ENCODE peak calls at places on chromosomes 3 and 15, in six cellular contexts. One of them, this sample, is unnamed.

GRCh38 chr15:92425578-92426225 is 32.0 kb downstream of the ST8SIA2 start:
- DNase-seq in mammary epithelial cell: no peak
- DNase-seq in pancreas: no peak
- DNase-seq in fibroblast of mammary gland: no peak
- DNase-seq in RWPE2: no peak
- DNase-seq in fibroblast of pulmonary artery: no peak
- DNase-seq in this sample: no peak

GRCh38 chr3:154872089-154872488 is 208.0 kb upstream of the MME start:
- DNase-seq in mammary epithelial cell: no peak
- DNase-seq in RWPE2: no peak
- DNase-seq in fibroblast of mammary gland: no peak
- DNase-seq in fibroblast of pulmonary artery: no peak
- DNase-seq in pancreas: no peak
- DNase-seq in this sample: no peak

GRCh38 chr15:43186003-43186353 is 775 bp downstream of the CCNDBP1 start:
- DNase-seq in mammary epithelial cell: peak
- DNase-seq in pancreas: no peak
- DNase-seq in fibroblast of pulmonary artery: no peak
- DNase-seq in RWPE2: no peak
- DNase-seq in fibroblast of mammary gland: no peak
- DNase-seq in this sample: no peak

GRCh38 chr3:118354556-118354955 is 680.1 kb downstream of the IGSF11 start:
- DNase-seq in mammary epithelial cell: no peak
- DNase-seq in fibroblast of mammary gland: no peak
- DNase-seq in RWPE2: no peak
- DNase-seq in pancreas: no peak
- DNase-seq in fibroblast of pulmonary artery: no peak
- DNase-seq in this sample: no peak

GRCh38 chr15:62416535-62416934 is 251.4 kb upstream of the C2CD4B start:
- DNase-seq in mammary epithelial cell: no peak
- DNase-seq in fibroblast of mammary gland: no peak
- DNase-seq in fibroblast of pulmonary artery: no peak
- DNase-seq in RWPE2: no peak
- DNase-seq in pancreas: no peak
- DNase-seq in this sample: no peak

GRCh38 chr15:70799667-70800450 is 36.5 kb upstream of the UACA start:
- DNase-seq in fibroblast of pulmonary artery: peak
- DNase-seq in pancreas: no peak
- DNase-seq in mammary epithelial cell: peak
- DNase-seq in RWPE2: no peak
- DNase-seq in fibroblast of mammary gland: peak
- DNase-seq in this sample: peak

GRCh38 chr15:48358681-48359152 is 27.5 kb downstream of the DUT start:
- DNase-seq in pancreas: no peak
- DNase-seq in RWPE2: no peak
- DNase-seq in fibroblast of mammary gland: peak
- DNase-seq in mammary epithelial cell: no peak
- DNase-seq in fibroblast of pulmonary artery: peak
- DNase-seq in this sample: peak

GRCh38 chr3:182979103-182979697 is 1.1 kb downstream of the DCUN1D1 start:
- DNase-seq in mammary epithelial cell: peak
- DNase-seq in fibroblast of pulmonary artery: no peak
- DNase-seq in pancreas: no peak
- DNase-seq in RWPE2: no peak
- DNase-seq in fibroblast of mammary gland: no peak
- DNase-seq in this sample: peak

GRCh38 chr3:8621872-8622271 is 22.7 kb downstream of the SSUH2 start:
- DNase-seq in fibroblast of pulmonary artery: peak
- DNase-seq in mammary epithelial cell: no peak
- DNase-seq in fibroblast of mammary gland: peak
- DNase-seq in RWPE2: no peak
- DNase-seq in pancreas: no peak
- DNase-seq in this sample: peak

GRCh38 chr3:79039192-79039591 is 728.6 kb downstream of the ROBO1 start:
- DNase-seq in fibroblast of mammary gland: peak
- DNase-seq in mammary epithelial cell: no peak
- DNase-seq in pancreas: no peak
- DNase-seq in RWPE2: no peak
- DNase-seq in fibroblast of pulmonary artery: peak
- DNase-seq in this sample: peak

GRCh38 chr15:98842973-98843285 is 164.7 kb downstream of the PGPEP1L start:
- DNase-seq in RWPE2: no peak
- DNase-seq in mammary epithelial cell: no peak
- DNase-seq in fibroblast of mammary gland: no peak
- DNase-seq in fibroblast of pulmonary artery: no peak
- DNase-seq in pancreas: no peak
- DNase-seq in this sample: no peak

GRCh38 chr3:187843654-187844053 is 98.4 kb upstream of the BCL6 start:
- DNase-seq in pancreas: no peak
- DNase-seq in fibroblast of mammary gland: no peak
- DNase-seq in fibroblast of pulmonary artery: no peak
- DNase-seq in mammary epithelial cell: no peak
- DNase-seq in RWPE2: no peak
- DNase-seq in this sample: no peak

GRCh38 chr15:81484076-81484475 is 110.1 kb upstream of the TMC3 start:
- DNase-seq in RWPE2: no peak
- DNase-seq in mammary epithelial cell: no peak
- DNase-seq in pancreas: no peak
- DNase-seq in fibroblast of mammary gland: no peak
- DNase-seq in fibroblast of pulmonary artery: no peak
- DNase-seq in this sample: no peak

GRCh38 chr3:151100076-151100475 is 14.6 kb downstream of the MED12L start:
- DNase-seq in fibroblast of pulmonary artery: no peak
- DNase-seq in RWPE2: no peak
- DNase-seq in mammary epithelial cell: no peak
- DNase-seq in fibroblast of mammary gland: no peak
- DNase-seq in pancreas: no peak
- DNase-seq in this sample: no peak

GRCh38 chr3:64218329-64218728 is 6.9 kb downstream of the PRICKLE2 start:
- DNase-seq in fibroblast of pulmonary artery: no peak
- DNase-seq in mammary epithelial cell: no peak
- DNase-seq in RWPE2: no peak
- DNase-seq in pancreas: no peak
- DNase-seq in fibroblast of mammary gland: no peak
- DNase-seq in this sample: no peak
- TF ChIP-seq CTCF in fibroblast of pulmonary artery: no peak
- TF ChIP-seq CTCF in mammary epithelial cell: no peak
- TF ChIP-seq CTCF in RWPE2: no peak
- TF ChIP-seq CTCF in pancreas: no peak
- TF ChIP-seq CTCF in fibroblast of mammary gland: no peak
- TF ChIP-seq CTCF in this sample: no peak

DNA sequence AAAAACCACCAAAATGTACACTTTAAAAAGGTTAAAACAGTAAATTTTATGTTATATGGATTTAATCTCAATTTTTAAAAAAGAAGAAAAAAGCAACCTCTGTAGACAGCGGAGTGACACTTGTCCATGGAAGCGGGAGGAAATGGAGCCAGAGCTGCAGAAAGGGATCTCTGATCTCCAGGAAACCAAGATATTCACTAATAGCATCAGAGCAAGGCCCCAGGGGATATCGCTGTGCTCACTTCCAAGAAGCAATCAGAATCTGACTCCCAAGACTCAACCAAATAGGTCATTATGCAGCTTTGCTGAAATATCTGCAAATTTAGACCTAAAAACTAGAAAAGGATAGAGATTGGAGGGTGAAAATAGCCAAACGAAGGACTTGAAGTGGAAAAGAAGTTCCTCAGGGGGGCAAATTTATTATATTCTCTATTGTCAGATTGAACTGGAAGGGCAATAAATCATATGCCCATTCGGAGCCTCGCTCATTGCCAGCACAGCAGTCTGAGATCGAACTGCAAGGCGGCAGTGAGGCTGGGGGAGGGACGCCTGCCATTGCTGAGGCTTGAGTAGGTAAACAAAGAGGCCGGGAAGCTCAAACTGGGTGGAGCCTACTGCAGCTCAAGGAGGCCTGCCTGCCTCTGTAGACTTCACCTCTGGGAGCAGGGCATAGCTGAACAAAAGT is 62.0 kb upstream of the ATP2C1 start:
- DNase-seq in RWPE2: no peak
- DNase-seq in pancreas: no peak
- DNase-seq in mammary epithelial cell: no peak
- DNase-seq in fibroblast of mammary gland: no peak
- DNase-seq in fibroblast of pulmonary artery: no peak
- DNase-seq in this sample: no peak
- H3K4me3 ChIP-seq in RWPE2: no peak
- H3K4me3 ChIP-seq in pancreas: no peak
- H3K4me3 ChIP-seq in mammary epithelial cell: no peak
- H3K4me3 ChIP-seq in fibroblast of mammary gland: no peak
- H3K4me3 ChIP-seq in fibroblast of pulmonary artery: no peak
- H3K4me3 ChIP-seq in this sample: no peak

GRCh38 chr3:167872941-167873340 is 137.4 kb downstream of the SERPINI1 start:
- DNase-seq in fibroblast of mammary gland: no peak
- DNase-seq in pancreas: no peak
- DNase-seq in mammary epithelial cell: no peak
- DNase-seq in RWPE2: no peak
- DNase-seq in fibroblast of pulmonary artery: no peak
- DNase-seq in this sample: no peak
- TF ChIP-seq CTCF in fibroblast of mammary gland: peak
- TF ChIP-seq CTCF in pancreas: no peak
- TF ChIP-seq CTCF in mammary epithelial cell: peak
- TF ChIP-seq CTCF in RWPE2: peak
- TF ChIP-seq CTCF in fibroblast of pulmonary artery: peak
- TF ChIP-seq CTCF in this sample: peak

GRCh38 chr3:86990734-86991481 is at the start of gene VGLL3:
- DNase-seq in fibroblast of mammary gland: peak
- DNase-seq in mammary epithelial cell: peak
- DNase-seq in pancreas: peak
- DNase-seq in RWPE2: peak
- DNase-seq in fibroblast of pulmonary artery: peak
- DNase-seq in this sample: peak
- H3K4me3 ChIP-seq in fibroblast of mammary gland: peak
- H3K4me3 ChIP-seq in mammary epithelial cell: peak
- H3K4me3 ChIP-seq in pancreas: peak
- H3K4me3 ChIP-seq in RWPE2: peak
- H3K4me3 ChIP-seq in fibroblast of pulmonary artery: peak
- H3K4me3 ChIP-seq in this sample: peak

GRCh38 chr15:23444269-23444668 is 2.8 kb downstream of the GOLGA6L2 start:
- DNase-seq in RWPE2: no peak
- DNase-seq in fibroblast of mammary gland: no peak
- DNase-seq in fibroblast of pulmonary artery: no peak
- DNase-seq in mammary epithelial cell: no peak
- DNase-seq in pancreas: no peak
- DNase-seq in this sample: no peak
- TF ChIP-seq CTCF in RWPE2: no peak
- TF ChIP-seq CTCF in fibroblast of mammary gland: no peak
- TF ChIP-seq CTCF in fibroblast of pulmonary artery: no peak
- TF ChIP-seq CTCF in mammary epithelial cell: no peak
- TF ChIP-seq CTCF in pancreas: no peak
- TF ChIP-seq CTCF in this sample: no peak

DNA sequence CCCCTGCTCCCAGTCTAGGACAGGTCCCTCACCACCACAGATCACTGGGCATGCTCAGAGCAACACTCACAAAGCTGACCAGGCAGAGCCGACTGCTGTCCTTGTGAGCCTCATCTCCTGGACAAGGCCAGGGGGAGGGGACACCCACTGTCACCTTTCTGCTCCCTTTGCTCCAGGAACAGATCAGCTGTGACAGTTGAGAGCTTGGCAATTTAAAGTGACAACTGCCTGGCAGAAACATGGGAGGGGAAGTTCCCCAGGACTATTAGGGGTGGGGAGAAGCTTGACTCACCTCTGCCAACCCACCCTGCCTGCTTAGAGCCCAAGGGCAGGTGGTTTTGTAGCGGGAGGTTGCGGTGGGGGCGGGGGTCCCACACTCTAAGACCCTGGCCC is 80.6 kb downstream of the IQSEC1 start:
- DNase-seq in pancreas: peak
- DNase-seq in RWPE2: no peak
- DNase-seq in fibroblast of pulmonary artery: no peak
- DNase-seq in mammary epithelial cell: no peak
- DNase-seq in fibroblast of mammary gland: no peak
- DNase-seq in this sample: no peak
- H3K4me3 ChIP-seq in pancreas: no peak
- H3K4me3 ChIP-seq in RWPE2: peak
- H3K4me3 ChIP-seq in fibroblast of pulmonary artery: no peak
- H3K4me3 ChIP-seq in mammary epithelial cell: no peak
- H3K4me3 ChIP-seq in fibroblast of mammary gland: no peak
- H3K4me3 ChIP-seq in this sample: no peak

GRCh38 chr15:100167884-100168375 is 173.8 kb downstream of the ADAMTS17 start:
- DNase-seq in fibroblast of mammary gland: no peak
- DNase-seq in RWPE2: peak
- DNase-seq in pancreas: no peak
- DNase-seq in mammary epithelial cell: no peak
- DNase-seq in fibroblast of pulmonary artery: no peak
- DNase-seq in this sample: no peak

GRCh38 chr15:100169615-100170279 is 172.0 kb downstream of the ADAMTS17 start:
- DNase-seq in RWPE2: peak
- DNase-seq in pancreas: no peak
- DNase-seq in fibroblast of pulmonary artery: no peak
- DNase-seq in fibroblast of mammary gland: no peak
- DNase-seq in mammary epithelial cell: no peak
- DNase-seq in this sample: no peak

GRCh38 chr15:100170280-100170654 is 171.5 kb downstream of the ADAMTS17 start:
- DNase-seq in fibroblast of pulmonary artery: no peak
- DNase-seq in RWPE2: peak
- DNase-seq in mammary epithelial cell: no peak
- DNase-seq in pancreas: no peak
- DNase-seq in fibroblast of mammary gland: no peak
- DNase-seq in this sample: no peak

GRCh38 chr15:100170673-100171210 is 171.0 kb downstream of the ADAMTS17 start:
- DNase-seq in fibroblast of mammary gland: no peak
- DNase-seq in RWPE2: peak
- DNase-seq in fibroblast of pulmonary artery: no peak
- DNase-seq in pancreas: no peak
- DNase-seq in mammary epithelial cell: no peak
- DNase-seq in this sample: no peak

GRCh38 chr15:100168787-100169186 is 173.0 kb downstream of the ADAMTS17 start:
- DNase-seq in mammary epithelial cell: no peak
- DNase-seq in fibroblast of pulmonary artery: no peak
- DNase-seq in fibroblast of mammary gland: no peak
- DNase-seq in RWPE2: peak
- DNase-seq in pancreas: no peak
- DNase-seq in this sample: no peak
- TF ChIP-seq CTCF in mammary epithelial cell: no peak
- TF ChIP-seq CTCF in fibroblast of pulmonary artery: no peak
- TF ChIP-seq CTCF in fibroblast of mammary gland: no peak
- TF ChIP-seq CTCF in RWPE2: no peak
- TF ChIP-seq CTCF in pancreas: no peak
- TF ChIP-seq CTCF in this sample: no peak

DNA sequence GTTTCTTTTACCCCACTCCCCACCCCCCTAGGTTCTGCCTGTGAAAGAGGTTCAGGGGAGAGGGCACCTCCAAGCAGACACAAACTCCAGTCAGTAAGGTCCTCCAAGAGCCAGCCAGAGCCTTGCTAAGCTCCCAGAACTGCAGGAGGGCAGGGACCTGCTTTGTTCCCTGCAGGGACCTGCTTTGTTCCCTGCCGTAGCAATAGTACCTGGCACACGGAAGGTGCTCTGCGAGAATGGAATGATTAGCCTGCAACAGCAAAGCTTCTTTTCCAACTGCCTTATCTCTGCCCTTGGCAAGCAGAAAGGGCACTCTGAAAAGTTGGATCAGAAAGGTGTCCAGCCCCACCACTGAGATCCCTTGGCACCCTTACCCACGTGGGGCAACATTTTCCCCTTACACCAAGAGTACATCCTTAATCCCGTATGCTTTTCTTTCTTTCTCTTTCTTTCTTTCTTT is 1.4 kb downstream of the PAQR5 start:
- DNase-seq in fibroblast of mammary gland: no peak
- DNase-seq in fibroblast of pulmonary artery: no peak
- DNase-seq in RWPE2: peak
- DNase-seq in mammary epithelial cell: no peak
- DNase-seq in pancreas: peak
- DNase-seq in this sample: no peak
- H3K4me3 ChIP-seq in fibroblast of mammary gland: no peak
- H3K4me3 ChIP-seq in fibroblast of pulmonary artery: no peak
- H3K4me3 ChIP-seq in RWPE2: no peak
- H3K4me3 ChIP-seq in mammary epithelial cell: no peak
- H3K4me3 ChIP-seq in pancreas: no peak
- H3K4me3 ChIP-seq in this sample: no peak